ENCODE peak calls at places on chromosomes 3 and 15, in seven cellular contexts. L is HFFc6, G is astrocyte of the cerebellum, J is heart left ventricle, P is stomach, H is BE2C, F is bronchial epithelial cell. E is an unnamed sample.

GRCh38 chr3:77251136-77251535 is 211.2 kb downstream of the ROBO2 start:
- DNase-seq in L (no peak), G (no peak), J (no peak), P (no peak), H (no peak), F (no peak), E (no peak)

GRCh38 chr3:50423543-50423942 is 64.2 kb upstream of the TMEM115 start:
- DNase-seq in L (no peak), G (no peak), J (no peak), P (peak), H (no peak), F (no peak), E (no peak)

GRCh38 chr15:101357333-101357732 is 62.3 kb upstream of the SNRPA1 start:
- DNase-seq in L (no peak), G (no peak), J (no peak), P (peak), H (no peak), F (peak), E (no peak)

GRCh38 chr15:89034305-89034704 is 54.0 kb upstream of the ABHD2 start:
- DNase-seq in L (no peak), G (no peak), J (no peak), P (no peak), H (no peak), F (no peak), E (no peak)

GRCh38 chr15:57323806-57324589 is 52.3 kb upstream of the CGNL1 start:
- DNase-seq in L (no peak), G (no peak), J (no peak), P (no peak), H (peak), F (peak), E (no peak)

GRCh38 chr15:58460872-58461271 is 29.1 kb downstream of the LIPC start:
- DNase-seq in L (no peak), G (no peak), J (no peak), P (no peak), H (no peak), F (no peak), E (no peak)

GRCh38 chr15:66993090-66993489 is 72.3 kb upstream of the SMAD3 start:
- DNase-seq in L (no peak), G (no peak), J (no peak), P (no peak), H (no peak), F (no peak), E (no peak)

GRCh38 chr3:172342097-172342659 is 106.1 kb downstream of the GHSR start:
- DNase-seq in L (no peak), G (no peak), J (no peak), P (no peak), H (no peak), F (no peak), E (no peak)

GRCh38 chr3:195767792-195768191 is 43.9 kb downstream of the MUC4 start:
- DNase-seq in L (no peak), G (no peak), J (no peak), P (no peak), H (no peak), F (no peak), E (no peak)

GRCh38 chr3:124586126-124587052 is 143.9 kb upstream of the UMPS start:
- DNase-seq in L (no peak), G (no peak), J (no peak), P (peak), H (no peak), F (no peak), E (peak)

GRCh38 chr3:169286992-169287391 is 376.5 kb downstream of the MECOM start:
- DNase-seq in L (no peak), G (no peak), J (no peak), P (no peak), H (peak), F (peak), E (no peak)

GRCh38 chr3:190362258-190362657 is 25.7 kb upstream of the CLDN16 start:
- DNase-seq in L (no peak), G (no peak), J (no peak), P (no peak), H (no peak), F (no peak), E (no peak)

GRCh38 chr15:27707216-27707710 is 391.9 kb downstream of the OCA2 start:
- DNase-seq in L (no peak), G (no peak), J (no peak), P (no peak), H (no peak), F (no peak), E (no peak)

GRCh38 chr3:192409838-192410683 is 317.3 kb downstream of the FGF12 start:
- DNase-seq in L (no peak), G (peak), J (peak), P (no peak), H (no peak), F (no peak), E (peak)

GRCh38 chr15:31845791-31846190 is 184.5 kb upstream of the CHRNA7 start:
- DNase-seq in L (no peak), G (no peak), J (no peak), P (no peak), H (no peak), F (no peak), E (no peak)

GRCh38 chr3:157129782-157130137 is 30.2 kb downstream of the CCNL1 start:
- DNase-seq in L (no peak), G (no peak), J (no peak), P (peak), H (no peak), F (no peak), E (no peak)

GRCh38 chr3:178669046-178669445 is 132.8 kb downstream of the KCNMB2 start:
- DNase-seq in L (no peak), G (no peak), J (no peak), P (no peak), H (no peak), F (no peak), E (no peak)

GRCh38 chr3:168248383-168249047 is 152.8 kb upstream of the GOLIM4 start:
- DNase-seq in L (no peak), G (no peak), J (peak), P (peak), H (peak), F (peak), E (peak)

GRCh38 chr15:51494411-51495314 is 127.9 kb downstream of the DMXL2 start:
- DNase-seq in L (peak), G (no peak), J (no peak), P (no peak), H (no peak), F (peak), E (no peak)

GRCh38 chr3:153173758-153174516 is 11.9 kb downstream of the RAP2B start:
- DNase-seq in L (peak), G (no peak), J (no peak), P (no peak), H (no peak), F (peak), E (no peak)

GRCh38 chr3:112699436-112699978 is 58.6 kb upstream of the CCDC80 start:
- DNase-seq in L (peak), G (no peak), J (no peak), P (no peak), H (no peak), F (peak), E (no peak)

GRCh38 chr15:43514241-43515057 is 3.0 kb upstream of the MAP1A start:
- DNase-seq in L (no peak), G (no peak), J (peak), P (no peak), H (peak), F (no peak), E (peak)

GRCh38 chr3:26438981-26439884 is 183.3 kb upstream of the LRRC3B start:
- DNase-seq in L (no peak), G (no peak), J (no peak), P (no peak), H (no peak), F (peak), E (no peak)

GRCh38 chr3:65927576-65927975 is 111.1 kb downstream of the MAGI1 start:
- DNase-seq in L (no peak), G (no peak), J (no peak), P (peak), H (no peak), F (peak), E (no peak)

GRCh38 chr15:100043069-100043641 is 298.6 kb downstream of the ADAMTS17 start:
- DNase-seq in L (peak), G (peak), J (no peak), P (no peak), H (no peak), F (peak), E (no peak)

GRCh38 chr3:170323371-170323770 is 34.1 kb upstream of the SKIL start:
- DNase-seq in L (no peak), G (peak), J (no peak), P (no peak), H (no peak), F (no peak), E (no peak)

GRCh38 chr3:106345353-106346027 is 476.7 kb upstream of the CBLB start:
- DNase-seq in L (peak), G (peak), J (no peak), P (no peak), H (no peak), F (peak), E (no peak)

DNA sequence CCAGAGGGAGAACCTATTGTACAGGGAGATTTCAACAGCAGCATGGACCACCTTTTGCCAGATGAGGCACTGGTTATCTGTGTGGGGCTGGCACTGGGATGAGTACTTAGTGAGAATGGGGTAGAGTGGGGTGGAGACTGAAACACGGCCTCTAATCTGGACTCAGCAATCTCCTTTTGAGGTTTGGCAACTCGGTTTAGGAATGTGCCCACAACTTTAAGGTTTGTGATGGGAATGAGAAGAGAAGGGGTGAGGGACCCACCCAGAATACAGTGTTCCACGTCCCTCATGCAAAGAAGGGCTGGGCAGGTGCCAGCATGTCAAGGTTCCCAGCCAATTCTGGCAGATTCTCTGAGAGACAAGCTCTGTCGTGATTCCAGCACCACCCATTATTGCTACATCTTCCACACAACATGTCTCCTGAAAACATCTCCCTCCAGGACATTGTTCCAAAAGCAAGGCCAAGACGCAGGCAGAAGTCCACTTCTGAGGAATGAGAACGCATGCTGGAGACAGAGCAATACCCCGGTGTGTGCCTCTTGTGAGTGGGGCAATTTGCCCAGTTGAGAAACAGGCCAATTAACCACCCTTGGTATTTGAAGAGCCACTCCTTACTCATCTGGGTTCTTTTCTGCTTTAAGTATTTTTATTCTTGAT is 37.5 kb upstream of the CCR4 start:
- DNase-seq in L (peak), G (peak), J (no peak), P (no peak), H (no peak), F (peak), E (no peak)
- TF ChIP-seq CTCF in L (peak), G (no peak), J (no peak), P (no peak), H (no peak), F (no peak), E (no peak)

DNA sequence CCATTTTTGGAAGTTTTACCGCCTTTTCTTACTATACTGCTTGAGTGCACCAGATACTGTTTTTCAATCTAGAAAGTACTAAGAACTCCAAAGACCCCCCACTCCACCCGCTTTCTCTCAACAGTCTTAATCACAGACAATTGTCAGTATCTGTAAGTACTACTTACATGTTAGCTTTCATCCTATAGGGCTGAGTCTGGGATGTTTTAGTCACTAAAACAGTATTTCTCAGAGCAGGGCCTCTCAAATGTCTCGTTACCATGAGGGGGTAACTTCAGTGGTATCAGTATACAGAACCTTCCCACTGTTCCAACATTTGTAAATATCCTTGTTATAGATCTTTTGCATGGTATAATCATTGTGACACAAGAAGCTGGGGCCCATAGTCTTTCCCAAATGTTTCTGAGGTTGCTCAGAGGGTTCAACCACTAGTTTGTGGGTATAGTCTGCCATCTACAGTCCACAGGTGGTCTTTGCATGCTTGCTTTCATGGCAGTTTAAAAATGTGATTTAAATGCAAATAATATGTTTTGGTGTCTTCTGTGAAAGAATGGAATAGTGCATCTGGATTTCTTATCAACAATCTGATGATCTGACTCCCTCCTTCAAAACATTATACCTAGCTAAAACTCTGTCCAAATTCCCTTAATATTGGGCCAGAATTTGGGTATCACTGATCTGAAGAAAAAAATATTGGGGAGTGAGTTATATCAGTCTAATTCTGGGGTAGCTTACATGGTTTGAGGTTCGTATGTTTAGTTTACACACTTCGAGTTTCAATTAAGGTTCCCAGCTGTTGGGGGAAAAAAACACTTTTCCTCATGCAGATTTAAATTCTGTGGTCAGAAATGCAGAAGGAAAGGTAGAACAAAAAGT is 18.0 kb upstream of the DNAJC13 start:
- DNase-seq in L (peak), G (peak), J (no peak), P (no peak), H (peak), F (peak), E (no peak)
- TF ChIP-seq CTCF in L (peak), G (peak), J (peak), P (peak), H (peak), F (peak), E (peak)

GRCh38 chr15:40856736-40857135 is 12.9 kb downstream of the SPINT1 start:
- DNase-seq in L (no peak), G (no peak), J (no peak), P (no peak), H (no peak), F (no peak), E (no peak)

GRCh38 chr15:40855706-40856234 is 11.9 kb downstream of the SPINT1 start:
- DNase-seq in L (no peak), G (no peak), J (no peak), P (no peak), H (no peak), F (no peak), E (no peak)

GRCh38 chr15:40859206-40859851 is 14.7 kb downstream of the RHOV start:
- DNase-seq in L (peak), G (peak), J (peak), P (peak), H (peak), F (peak), E (peak)

GRCh38 chr15:40858706-40859105 is 14.9 kb downstream of the SPINT1 start:
- DNase-seq in L (no peak), G (no peak), J (no peak), P (no peak), H (no peak), F (no peak), E (no peak)

GRCh38 chr15:40857601-40858351 is 13.9 kb downstream of the SPINT1 start:
- DNase-seq in L (peak), G (peak), J (peak), P (peak), H (peak), F (peak), E (peak)
- TF ChIP-seq CTCF in L (peak), G (peak), J (peak), P (peak), H (peak), F (peak), E (peak)

GRCh38 chr3:48413611-48414010 is 16.3 kb downstream of the PLXNB1 start:
- DNase-seq in L (no peak), G (no peak), J (no peak), P (no peak), H (peak), F (no peak), E (peak)

GRCh38 chr3:48416546-48416945 is 13.3 kb downstream of the PLXNB1 start:
- DNase-seq in L (no peak), G (no peak), J (no peak), P (no peak), H (no peak), F (no peak), E (no peak)

GRCh38 chr3:48414376-48415250 is 15.3 kb downstream of the PLXNB1 start:
- DNase-seq in L (no peak), G (no peak), J (no peak), P (no peak), H (peak), F (no peak), E (peak)

GRCh38 chr3:48416091-48416505 is 13.8 kb downstream of the PLXNB1 start:
- DNase-seq in L (no peak), G (no peak), J (no peak), P (no peak), H (no peak), F (no peak), E (no peak)

GRCh38 chr3:48415251-48415953 is 14.5 kb downstream of the PLXNB1 start:
- DNase-seq in L (no peak), G (no peak), J (no peak), P (no peak), H (no peak), F (no peak), E (peak)
- TF ChIP-seq CTCF in L (peak), G (peak), J (no peak), P (no peak), H (no peak), F (no peak), E (no peak)

DNA sequence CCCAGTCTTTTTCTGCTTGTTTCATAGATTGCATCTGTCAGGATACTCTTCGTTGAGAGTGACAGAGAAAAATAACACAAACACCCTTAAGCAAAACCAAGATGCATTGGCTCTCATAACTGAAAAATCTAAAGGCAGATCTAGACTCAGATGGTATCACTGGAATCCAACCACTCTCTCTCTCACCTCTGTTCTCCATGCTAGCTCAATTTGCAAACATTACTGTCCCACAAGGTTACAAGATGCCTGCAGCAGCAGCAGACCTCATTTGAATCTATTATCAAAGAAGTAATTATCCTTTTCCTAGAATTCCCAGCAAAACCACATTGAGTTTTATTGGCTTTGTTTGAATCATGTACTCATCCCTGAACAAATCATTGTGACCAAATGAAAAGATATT is 19.1 kb upstream of the PCOLCE2 start:
- DNase-seq in L (no peak), G (no peak), J (no peak), P (no peak), H (no peak), F (no peak), E (no peak)
- TF ChIP-seq CTCF in L (no peak), G (no peak), J (no peak), P (no peak), H (no peak), F (no peak), E (no peak)

GRCh38 chr15:35129361-35129760 is 44.3 kb upstream of the NANOGP8 start:
- DNase-seq in L (no peak), G (no peak), J (no peak), P (no peak), H (no peak), F (no peak), E (no peak)

GRCh38 chr15:35130245-35130644 is 45.1 kb upstream of the NANOGP8 start:
- DNase-seq in L (no peak), G (no peak), J (no peak), P (no peak), H (no peak), F (no peak), E (no peak)

GRCh38 chr15:35136552-35136951 is 51.5 kb upstream of the NANOGP8 start:
- DNase-seq in L (no peak), G (no peak), J (no peak), P (no peak), H (no peak), F (no peak), E (no peak)

GRCh38 chr15:35137175-35137574 is 52.1 kb upstream of the NANOGP8 start:
- DNase-seq in L (no peak), G (no peak), J (no peak), P (no peak), H (no peak), F (no peak), E (no peak)

DNA sequence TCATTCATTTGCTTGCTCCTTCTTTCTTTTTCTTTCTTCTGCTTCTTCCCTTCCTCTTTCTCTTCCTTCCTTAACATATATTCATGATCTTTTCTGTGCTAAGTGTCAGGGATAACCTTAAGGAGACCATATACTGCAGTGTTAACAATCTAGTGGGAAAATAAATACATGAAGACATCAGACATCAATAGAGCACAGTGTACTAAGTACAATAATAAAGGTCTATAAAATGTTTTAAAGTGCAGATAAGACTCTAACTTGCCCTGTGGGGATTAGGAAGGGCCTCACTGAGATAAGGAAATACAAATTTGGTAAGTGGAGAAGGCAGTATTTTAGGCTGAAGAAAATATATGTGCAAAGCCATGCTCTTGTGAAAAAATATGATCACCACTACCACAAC is 49.2 kb upstream of the NANOGP8 start:
- DNase-seq in L (no peak), G (no peak), J (no peak), P (no peak), H (no peak), F (no peak), E (no peak)
- TF ChIP-seq CTCF in L (no peak), G (no peak), J (no peak), P (no peak), H (no peak), F (no peak), E (no peak)

GRCh38 chr3:36700537-36701248 is 63.7 kb downstream of the DCLK3 start:
- DNase-seq in L (peak), G (peak), J (peak), P (no peak), H (peak), F (peak), E (peak)
- TF ChIP-seq CTCF in L (peak), G (peak), J (peak), P (peak), H (peak), F (peak), E (peak)